ENCODE peak calls at places on chromosomes 12 and 14, in five cellular contexts. One of them, this sample, is unnamed.

GRCh38 chr12:58629376-58629775 is 290.9 kb downstream of the LRIG3 start:
- DNase-seq in AG04449: no peak
- DNase-seq in HFF-Myc: no peak
- DNase-seq in thoracic aorta: no peak
- DNase-seq in AML-193: no peak
- DNase-seq in this sample: peak; percentile 66

GRCh38 chr12:49428652-49429549 is 61.6 kb downstream of the SPATS2 start:
- DNase-seq in AG04449: peak; percentile 12
- DNase-seq in HFF-Myc: peak; percentile 49
- DNase-seq in thoracic aorta: no peak
- DNase-seq in AML-193: no peak
- DNase-seq in this sample: peak; percentile 63

GRCh38 chr14:65639216-65639615 is 226.7 kb downstream of the FUT8 start:
- DNase-seq in AG04449: no peak
- DNase-seq in HFF-Myc: no peak
- DNase-seq in thoracic aorta: no peak
- DNase-seq in AML-193: no peak
- DNase-seq in this sample: no peak

GRCh38 chr12:79886917-79887519 is 47.9 kb downstream of the PPP1R12A start:
- DNase-seq in AG04449: no peak
- DNase-seq in HFF-Myc: peak; percentile 46
- DNase-seq in thoracic aorta: no peak
- DNase-seq in AML-193: peak; percentile 61
- DNase-seq in this sample: peak; percentile 81

GRCh38 chr12:115710104-115710564 is 567.4 kb downstream of the MED13L start:
- DNase-seq in AG04449: no peak
- DNase-seq in HFF-Myc: peak; percentile 96
- DNase-seq in thoracic aorta: no peak
- DNase-seq in AML-193: no peak
- DNase-seq in this sample: peak; percentile 2

GRCh38 chr14:104383931-104384775 is 195.4 kb upstream of the C14orf180 start:
- DNase-seq in AG04449: no peak
- DNase-seq in HFF-Myc: no peak
- DNase-seq in thoracic aorta: no peak
- DNase-seq in AML-193: no peak
- DNase-seq in this sample: no peak

GRCh38 chr12:109271418-109271817 is 37.7 kb downstream of the FOXN4 start:
- DNase-seq in AG04449: no peak
- DNase-seq in HFF-Myc: no peak
- DNase-seq in thoracic aorta: no peak
- DNase-seq in AML-193: no peak
- DNase-seq in this sample: no peak

GRCh38 chr12:57148469-57149308 is 1.3 kb upstream of the LRP1-AS start:
- DNase-seq in AG04449: no peak
- DNase-seq in HFF-Myc: no peak
- DNase-seq in thoracic aorta: no peak
- DNase-seq in AML-193: peak; percentile 60
- DNase-seq in this sample: peak; percentile 92

GRCh38 chr12:63066782-63067181 is 84.2 kb downstream of the AVPR1A start:
- DNase-seq in AG04449: no peak
- DNase-seq in HFF-Myc: no peak
- DNase-seq in thoracic aorta: no peak
- DNase-seq in AML-193: no peak
- DNase-seq in this sample: no peak

GRCh38 chr12:130764073-130764472 is 48.0 kb upstream of the RIMBP2 start:
- DNase-seq in AG04449: no peak
- DNase-seq in HFF-Myc: peak; percentile 2
- DNase-seq in thoracic aorta: no peak
- DNase-seq in AML-193: no peak
- DNase-seq in this sample: peak; percentile 39

GRCh38 chr12:70049596-70050360 is 193.5 kb upstream of the CNOT2 start:
- DNase-seq in AG04449: no peak
- DNase-seq in HFF-Myc: no peak
- DNase-seq in thoracic aorta: no peak
- DNase-seq in AML-193: no peak
- DNase-seq in this sample: no peak